ENCODE peak calls at places on chromosome 9, in eight cellular contexts. Z, Q, K, C, A, N, F and S are unnamed samples.

GRCh38 chr9:107274096-107274495 is 9.0 kb upstream of the RAD23B start:
- DNase-seq in K (no peak), Z (no peak), N (no peak), F (no peak), C (no peak), Q (no peak), A (no peak), S (no peak)

GRCh38 chr9:112145886-112146285 is 29.2 kb downstream of the SUSD1 start:
- DNase-seq in Q (no peak), C (no peak), A (no peak), F (no peak), K (no peak), Z (no peak), N (no peak), S (peak)

GRCh38 chr9:20271107-20271506 is 351.2 kb downstream of the MLLT3 start:
- DNase-seq in N (no peak), F (no peak), Z (no peak), Q (no peak), A (no peak), K (no peak), C (no peak), S (no peak)

GRCh38 chr9:113463418-113464285 is at the start of gene RGS3:
- DNase-seq in Z (no peak), C (peak), Q (no peak), A (peak), N (peak), K (no peak), F (no peak), S (peak)

GRCh38 chr9:37997636-37998374 is 71.2 kb downstream of the SHB start:
- DNase-seq in Z (no peak), A (no peak), K (no peak), C (peak), N (no peak), Q (no peak), F (no peak), S (no peak)

GRCh38 chr9:114269023-114269422 is 53.9 kb upstream of the ORM1 start:
- DNase-seq in Z (no peak), N (no peak), K (no peak), C (no peak), Q (no peak), A (no peak), F (no peak), S (no peak)

GRCh38 chr9:93257808-93258331 is 73.9 kb downstream of the WNK2 start:
- DNase-seq in N (no peak), K (peak), F (no peak), C (no peak), A (peak), Z (no peak), Q (no peak), S (peak)

GRCh38 chr9:122475717-122476116 is 2.0 kb downstream of the OR1J1 start:
- DNase-seq in A (no peak), K (no peak), C (no peak), Z (no peak), Q (no peak), N (no peak), F (no peak), S (no peak)

GRCh38 chr9:77848897-77849296 is 182.7 kb downstream of the GNAQ start:
- DNase-seq in Z (peak), F (no peak), N (no peak), Q (no peak), C (no peak), K (peak), A (peak), S (peak)

GRCh38 chr9:121960665-121961064 is 132.4 kb downstream of the TTLL11 start:
- DNase-seq in Z (no peak), A (no peak), Q (no peak), K (no peak), F (no peak), C (no peak), N (no peak), S (no peak)

GRCh38 chr9:111443454-111443853 is 40.7 kb downstream of the ECPAS start:
- DNase-seq in N (no peak), Z (no peak), C (no peak), A (no peak), F (no peak), K (no peak), Q (no peak), S (no peak)

GRCh38 chr9:82410306-82410705 is 421.7 kb downstream of the SPATA31D1 start:
- DNase-seq in C (no peak), Z (peak), A (no peak), K (no peak), F (no peak), Q (no peak), N (no peak), S (peak)

GRCh38 chr9:97954550-97954989 is 16.6 kb upstream of the HEMGN start:
- DNase-seq in N (peak), A (peak), Q (peak), F (no peak), C (peak), K (no peak), Z (no peak), S (peak)

GRCh38 chr9:38621434-38622082 is 1.2 kb upstream of the ANKRD18A start:
- DNase-seq in K (no peak), Z (no peak), A (no peak), Q (peak), N (no peak), C (peak), F (no peak), S (peak)

GRCh38 chr9:137670391-137671195 is 51.8 kb downstream of the EHMT1 start:
- DNase-seq in N (no peak), K (no peak), Q (no peak), C (peak), Z (no peak), F (no peak), A (peak), S (peak)

GRCh38 chr9:103041961-103042360 is 46.8 kb downstream of the CYLC2 start:
- DNase-seq in Z (no peak), K (no peak), C (no peak), Q (no peak), F (no peak), A (no peak), N (no peak), S (no peak)

GRCh38 chr9:113574381-113575262 is 111.1 kb downstream of the RGS3 start:
- DNase-seq in Z (no peak), Q (no peak), C (no peak), F (no peak), K (peak), A (peak), N (no peak), S (peak)

GRCh38 chr9:90296539-90296938 is 346.1 kb downstream of the DIRAS2 start:
- DNase-seq in Z (no peak), F (no peak), K (no peak), C (no peak), N (no peak), A (no peak), Q (no peak), S (no peak)

GRCh38 chr9:113474372-113474771 is 10.8 kb downstream of the RGS3 start:
- DNase-seq in Q (no peak), C (no peak), Z (no peak), A (peak), N (no peak), F (no peak), K (no peak), S (no peak)

GRCh38 chr9:94623253-94623652 is 16.1 kb downstream of the FBP1 start:
- DNase-seq in A (peak), F (no peak), C (peak), K (no peak), N (peak), Q (no peak), Z (no peak), S (peak)

GRCh38 chr9:107425110-107426025 is 64.2 kb downstream of the KLF4 start:
- DNase-seq in Z (no peak), K (peak), N (peak), F (peak), C (peak), A (peak), Q (no peak), S (peak)

GRCh38 chr9:8872802-8873201 is 1073.2 kb upstream of the DMAC1 start:
- DNase-seq in Z (no peak), C (no peak), N (no peak), K (no peak), Q (no peak), F (no peak), A (no peak), S (no peak)

GRCh38 chr9:35757527-35758275 is 3.6 kb upstream of the MSMP start:
- DNase-seq in F (no peak), K (no peak), Q (no peak), C (no peak), N (peak), A (peak), Z (no peak), S (no peak)
- H3K4me3 ChIP-seq in F (peak), K (peak), Q (peak), C (peak), N (peak), A (peak), Z (peak), S (peak)

GRCh38 chr9:116488373-116488772 is 198.7 kb upstream of the TRIM32 start:
- DNase-seq in Z (no peak), F (no peak), Q (no peak), N (no peak), K (no peak), C (no peak), A (no peak), S (no peak)

GRCh38 chr9:116482740-116483139 is 204.4 kb upstream of the TRIM32 start:
- DNase-seq in Q (no peak), C (peak), A (no peak), Z (no peak), N (no peak), F (no peak), K (no peak), S (no peak)

GRCh38 chr9:116480700-116481099 is 206.4 kb upstream of the TRIM32 start:
- DNase-seq in F (no peak), C (no peak), Q (no peak), N (no peak), Z (no peak), A (no peak), K (no peak), S (no peak)

GRCh38 chr9:116483622-116484482 is 203.3 kb upstream of the TRIM32 start:
- DNase-seq in C (no peak), K (no peak), N (no peak), Z (no peak), Q (no peak), F (no peak), A (no peak), S (no peak)

GRCh38 chr9:116484483-116484776 is 202.7 kb upstream of the TRIM32 start:
- DNase-seq in K (peak), N (no peak), F (no peak), A (no peak), C (no peak), Q (no peak), Z (no peak), S (no peak)
- H3K4me3 ChIP-seq in K (no peak), N (no peak), F (no peak), A (no peak), C (no peak), Q (no peak), Z (no peak), S (no peak)

GRCh38 chr9:69919461-69920061 is 98.9 kb downstream of the CFAP95 start:
- DNase-seq in A (no peak), K (no peak), F (no peak), Q (no peak), Z (peak), N (peak), C (peak), S (peak)

GRCh38 chr9:69922646-69923045 is 102.0 kb downstream of the CFAP95 start:
- DNase-seq in A (no peak), K (no peak), F (no peak), C (no peak), Q (no peak), Z (no peak), N (no peak), S (no peak)

GRCh38 chr9:69925452-69925851 is 104.8 kb downstream of the CFAP95 start:
- DNase-seq in Q (no peak), K (no peak), C (no peak), N (no peak), F (no peak), Z (no peak), A (no peak), S (no peak)

GRCh38 chr9:69918317-69918716 is 97.7 kb downstream of the CFAP95 start:
- DNase-seq in Z (no peak), K (no peak), A (no peak), C (no peak), F (no peak), Q (no peak), N (no peak), S (no peak)

GRCh38 chr9:69923972-69924371 is 103.4 kb downstream of the CFAP95 start:
- DNase-seq in N (peak), Z (no peak), K (no peak), C (no peak), Q (no peak), F (no peak), A (no peak), S (no peak)
- H3K4me3 ChIP-seq in N (no peak), Z (no peak), K (no peak), C (no peak), Q (no peak), F (no peak), A (no peak), S (no peak)

GRCh38 chr9:128685022-128685332 is 4.0 kb upstream of the SET start:
- DNase-seq in A (no peak), N (no peak), Q (no peak), K (no peak), F (no peak), C (peak), Z (no peak), S (no peak)
- H3K4me3 ChIP-seq in A (no peak), N (peak), Q (peak), K (no peak), F (peak), C (no peak), Z (peak), S (peak)

DNA sequence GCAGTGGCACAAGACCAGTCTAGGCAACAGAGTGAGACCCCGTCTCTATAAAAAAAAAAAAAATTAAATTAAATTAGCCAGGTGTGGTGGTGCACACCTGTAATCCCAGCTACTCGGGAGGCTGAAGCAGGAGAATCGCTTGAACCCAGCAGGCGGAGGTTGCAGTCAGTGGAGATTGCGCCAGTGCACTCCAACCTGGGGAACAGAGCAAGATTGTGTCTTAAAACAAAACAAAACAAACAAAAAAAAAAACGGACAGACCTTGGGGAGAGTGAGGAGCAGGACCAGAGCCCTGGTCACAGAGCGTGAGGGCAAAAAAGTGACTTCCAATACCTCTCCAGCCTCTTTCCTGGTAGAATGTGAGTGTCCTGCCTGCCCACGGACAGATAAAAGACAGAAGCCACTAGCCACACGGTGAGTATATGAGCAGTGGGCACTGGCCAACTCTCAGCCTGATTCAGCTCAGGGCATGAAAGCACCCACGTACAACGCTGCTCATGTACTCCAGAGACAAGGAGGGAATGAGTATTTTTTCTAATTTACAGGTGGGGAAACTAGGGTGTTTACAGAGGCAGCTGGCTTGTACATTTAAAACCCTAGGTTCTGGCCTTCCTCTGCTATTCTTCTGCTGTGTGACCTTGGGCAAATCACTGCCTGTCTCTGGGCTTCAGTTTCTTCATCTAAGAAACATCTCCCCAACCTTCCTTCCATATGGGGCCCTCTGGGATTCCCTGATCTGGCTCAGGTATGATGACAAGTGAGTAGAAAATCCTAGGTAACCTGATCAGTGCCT is 1.8 kb downstream of the OLFML2A start:
- DNase-seq in F (no peak), K (no peak), Z (no peak), Q (no peak), A (peak), C (no peak), N (no peak), S (no peak)
- H3K4me3 ChIP-seq in F (no peak), K (no peak), Z (peak), Q (no peak), A (no peak), C (no peak), N (no peak), S (no peak)

GRCh38 chr9:2838356-2838983 is 5.4 kb downstream of the PUM3 start:
- DNase-seq in Q (no peak), N (no peak), C (no peak), A (no peak), F (no peak), K (no peak), Z (no peak), S (no peak)
- H3K4me3 ChIP-seq in Q (no peak), N (no peak), C (no peak), A (no peak), F (peak), K (peak), Z (peak), S (no peak)

GRCh38 chr9:15846611-15847010 is 293.8 kb downstream of the CCDC171 start:
- DNase-seq in C (no peak), N (no peak), F (no peak), A (no peak), Z (no peak), Q (no peak), K (no peak), S (no peak)
- H3K4me3 ChIP-seq in C (no peak), N (no peak), F (no peak), A (no peak), Z (no peak), Q (no peak), K (peak), S (no peak)

GRCh38 chr9:129143461-129143927 is 32.3 kb downstream of the PTPA start:
- DNase-seq in Q (no peak), Z (no peak), A (peak), N (no peak), K (peak), C (peak), F (no peak), S (no peak)
- H3K4me3 ChIP-seq in Q (no peak), Z (peak), A (no peak), N (no peak), K (no peak), C (no peak), F (no peak), S (no peak)

GRCh38 chr9:100070642-100071041 is 28.2 kb downstream of the ERP44 start:
- DNase-seq in C (no peak), K (no peak), F (no peak), Z (no peak), N (no peak), A (no peak), Q (no peak), S (no peak)
- H3K4me3 ChIP-seq in C (no peak), K (no peak), F (no peak), Z (no peak), N (no peak), A (no peak), Q (no peak), S (no peak)

GRCh38 chr9:71647094-71647591 is 121.2 kb downstream of the CEMIP2 start:
- DNase-seq in F (peak), C (no peak), Z (peak), A (peak), N (no peak), Q (no peak), K (peak), S (peak)
- H3K4me3 ChIP-seq in F (no peak), C (no peak), Z (no peak), A (no peak), N (no peak), Q (no peak), K (no peak), S (no peak)